ENCODE peak calls at places on chromosomes 7 and 10, in four cellular contexts. B is adrenal gland, N is upper lobe of left lung, M is transverse colon. T is an unnamed sample.
A peak's percentile ranks its signal among the peaks of the same experiment; 100 is the strongest.

GRCh38 chr10:119007211-119007574 is 22.3 kb upstream of the NANOS1 start:
- DNase-seq in M (no peak), N (no peak), B (no peak), T (no peak)

GRCh38 chr7:98774893-98775292 is 94.9 kb downstream of the TMEM130 start:
- DNase-seq in M (no peak), B (no peak), N (no peak), T (no peak)

GRCh38 chr7:47379629-47380324 is 202.1 kb downstream of the TNS3 start:
- DNase-seq in M (peak; percentile 87), N (peak; percentile 82), B (peak; percentile 60), T (no peak)

GRCh38 chr7:134450296-134451000 is 8.5 kb downstream of the AKR1B1 start:
- DNase-seq in M (peak; percentile 17), N (no peak), B (peak; percentile 34), T (no peak)

GRCh38 chr10:116892873-116893685 is 43.8 kb downstream of the ENO4 start:
- DNase-seq in M (no peak), N (no peak), B (no peak), T (no peak)

GRCh38 chr7:64630496-64630895 is 35.4 kb upstream of the ZNF107 start:
- DNase-seq in M (no peak), N (no peak), B (no peak), T (no peak)

GRCh38 chr7:13077466-13077865 is 390.0 kb downstream of the ARL4A start:
- DNase-seq in B (no peak), M (no peak), N (no peak), T (no peak)

GRCh38 chr10:71832967-71833366 is 18.1 kb downstream of the PSAP start:
- DNase-seq in N (no peak), M (no peak), B (no peak), T (no peak)

GRCh38 chr7:28296571-28297483 is 115.5 kb upstream of the CREB5 start:
- DNase-seq in N (no peak), B (peak; percentile 36), M (peak; percentile 27), T (no peak)

DNA sequence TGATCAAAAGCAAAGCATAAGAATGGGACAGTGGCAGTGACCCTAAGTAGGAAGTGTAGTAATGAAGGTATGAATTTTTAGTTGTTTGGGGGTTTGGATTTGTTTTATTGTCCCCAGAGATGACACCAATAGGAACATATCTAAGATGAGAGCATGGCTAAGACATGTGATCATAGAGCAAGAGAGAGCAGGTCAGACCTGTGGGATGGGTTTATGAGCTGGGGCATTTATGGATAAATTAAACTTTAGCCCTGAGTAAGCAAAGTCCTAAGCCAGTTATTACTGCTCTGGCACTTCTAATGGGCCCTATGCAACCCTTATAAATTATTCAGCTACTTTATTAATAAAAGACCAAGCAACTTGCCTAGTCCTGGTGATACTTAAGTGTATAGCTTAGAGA is 85.2 kb downstream of the LRRC4 start:
- DNase-seq in B (no peak), M (no peak), N (no peak), T (no peak)
- TF ChIP-seq CTCF in B (no peak), M (no peak), N (no peak), T (no peak)

DNA sequence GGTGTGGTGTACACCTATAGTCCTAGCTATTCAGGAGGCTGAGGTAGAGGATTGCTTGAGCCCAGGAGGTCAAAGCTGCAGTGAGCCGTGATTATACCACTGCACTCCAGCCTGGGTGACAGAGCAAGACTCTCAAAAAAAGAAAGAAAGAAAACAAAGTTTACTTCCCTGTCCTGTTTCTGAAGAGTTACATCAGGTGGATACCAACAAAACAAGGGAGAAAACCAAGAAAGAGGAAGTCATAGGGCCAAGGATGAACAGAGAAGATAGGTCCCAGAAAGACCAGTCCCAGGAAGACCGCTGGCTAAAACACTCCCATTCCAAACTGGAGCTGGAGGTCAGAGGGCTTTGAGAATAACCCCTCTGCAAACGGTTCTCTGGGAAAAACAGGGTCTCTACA is 13.5 kb downstream of the MACROH2A2 start:
- DNase-seq in N (no peak), B (no peak), M (no peak), T (no peak)
- TF ChIP-seq POLR2A in N (no peak), B (no peak), M (no peak), T (no peak)

GRCh38 chr10:54797636-54798395 is 3.2 kb downstream of the PCDH15 start:
- DNase-seq in B (no peak), N (no peak), M (no peak), T (no peak)

GRCh38 chr10:54799491-54799890 is 1.5 kb downstream of the PCDH15 start:
- DNase-seq in N (no peak), B (no peak), M (no peak), T (no peak)

GRCh38 chr10:54796876-54797275 is 4.2 kb downstream of the PCDH15 start:
- DNase-seq in N (no peak), B (no peak), M (no peak), T (no peak)

DNA sequence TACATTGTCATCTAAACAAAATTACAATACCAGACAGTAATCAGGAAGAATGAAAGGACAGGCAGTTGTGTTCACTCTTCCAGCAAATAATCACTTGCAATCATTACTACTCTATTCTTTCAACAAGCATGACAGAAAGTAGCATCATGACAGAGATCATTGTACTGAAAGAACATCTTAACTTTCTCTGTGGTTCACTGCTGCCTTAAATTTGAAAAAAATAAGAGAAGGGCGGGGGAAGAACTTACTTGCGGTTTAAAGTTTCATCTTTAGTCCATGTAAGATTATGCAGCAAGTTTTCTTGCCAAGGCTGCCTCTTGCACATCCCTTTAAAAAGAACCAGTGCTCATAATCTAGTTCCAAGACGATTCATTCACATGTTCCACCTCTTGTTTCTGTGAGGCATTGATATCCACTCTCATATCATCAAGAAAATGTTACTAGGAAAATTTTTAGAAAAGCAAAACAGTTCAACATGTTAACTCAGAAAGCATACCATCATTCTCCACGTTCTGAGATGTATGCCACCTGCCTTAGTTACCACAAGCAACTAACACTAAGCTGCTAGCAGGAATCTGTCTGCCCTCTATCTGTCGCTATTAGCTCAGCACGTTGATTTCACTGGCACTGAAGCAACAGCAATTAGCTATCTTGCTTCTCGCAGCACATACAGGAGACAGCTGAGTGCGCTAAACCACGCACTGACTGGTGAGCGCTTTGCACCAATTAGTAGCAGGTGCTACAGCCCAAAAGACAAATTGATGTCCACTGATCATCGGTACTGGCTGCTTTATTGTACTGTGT is at the start of gene PCDH15:
- DNase-seq in B (peak; percentile 26), M (no peak), N (no peak), T (no peak)
- TF ChIP-seq CTCF in B (peak; percentile 43), M (no peak), N (no peak), T (no peak)

GRCh38 chr10:73910764-73911552 is at the start of gene PLAU:
- DNase-seq in B (peak; percentile 38), N (peak; percentile 91), M (peak; percentile 44), T (no peak)
- TF ChIP-seq POLR2A in B (peak; percentile 20), N (no peak), M (peak; percentile 8), T (peak; percentile 19)

GRCh38 chr7:57305192-57305748 is 144.7 kb upstream of the ZNF716 start:
- DNase-seq in N (no peak), B (peak; percentile 26), M (no peak), T (no peak)

DNA sequence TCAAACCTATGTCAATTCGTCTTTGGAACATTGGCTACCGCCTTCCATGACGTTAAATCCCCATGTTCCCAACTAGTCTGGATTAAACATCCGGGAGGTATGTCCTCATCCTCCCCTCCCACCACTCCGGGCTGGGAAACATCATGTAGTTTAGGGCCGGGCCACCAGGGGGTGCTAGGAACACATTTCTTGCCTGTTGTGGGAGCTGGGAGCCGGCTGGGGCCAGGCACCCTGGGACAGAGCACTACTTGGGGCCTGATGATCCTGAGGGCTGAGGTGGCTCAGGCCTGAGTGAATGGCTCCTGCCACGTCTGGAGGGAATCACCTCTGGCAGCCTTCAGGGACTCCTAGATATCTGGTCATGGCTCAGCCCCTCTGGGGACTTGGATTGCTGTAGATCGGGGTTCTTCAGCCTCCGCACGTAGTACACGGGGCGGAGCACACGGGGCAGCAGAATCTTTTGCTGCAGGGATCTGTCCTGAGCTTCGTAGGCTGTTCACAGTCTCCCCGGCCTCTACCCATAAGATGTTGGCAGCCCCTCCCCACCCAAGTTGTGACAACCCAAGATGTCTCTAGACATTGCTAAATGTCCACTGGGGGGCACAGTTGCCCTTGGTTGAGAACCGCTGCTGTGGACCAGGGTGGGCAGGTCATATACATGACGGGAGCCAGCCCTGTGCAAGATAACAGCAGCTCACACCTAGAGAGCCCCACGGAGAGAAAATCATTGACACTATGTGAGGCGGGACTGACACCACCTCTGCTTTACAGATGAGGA is 141.2 kb upstream of the ZNF716 start:
- DNase-seq in N (no peak), B (peak; percentile 64), M (no peak), T (no peak)
- TF ChIP-seq CTCF in N (no peak), B (peak; percentile 59), M (no peak), T (no peak)

GRCh38 chr10:63466168-63466935 is 575 bp upstream of the JMJD1C start:
- DNase-seq in M (peak; percentile 64), N (no peak), B (peak; percentile 57), T (no peak)
- TF ChIP-seq POLR2A in M (no peak), N (no peak), B (peak; percentile 16), T (no peak)

GRCh38 chr10:73246783-73247508 is at the start of gene DNAJC9:
- DNase-seq in B (peak; percentile 97), N (peak; percentile 99), M (peak; percentile 98), T (peak; percentile 93)
- TF ChIP-seq CTCF in B (no peak), N (no peak), M (no peak), T (no peak)

GRCh38 chr7:36115448-36116321 is 37.4 kb upstream of the EEPD1 start:
- DNase-seq in M (peak; percentile 78), N (no peak), B (peak; percentile 92), T (no peak)
- TF ChIP-seq POLR2A in M (no peak), N (no peak), B (no peak), T (no peak)